ENCODE peak calls at places on chromosomes 4 and X, in ten cellular contexts. A is tibial artery, Z is neuronal stem cell, Y is heart left ventricle, S is psoas muscle, D is dorsolateral prefrontal cortex, J is transverse colon, N is breast epithelium, X is HCT116, H is A673. O is an unnamed sample.

GRCh38 chrX:134692990-134693389 is 34.7 kb upstream of the PLAC1 start:
- DNase-seq in A (no peak), Z (no peak), Y (no peak), S (no peak), D (no peak), J (no peak), N (no peak), X (no peak), H (no peak), O (no peak)

GRCh38 chr4:168550071-168550766 is 53.4 kb downstream of the PALLD start:
- DNase-seq in A (no peak), Z (no peak), Y (no peak), S (no peak), D (no peak), J (no peak), N (no peak), X (no peak), H (peak), O (no peak)

GRCh38 chrX:86133761-86134160 is 14.5 kb upstream of the DACH2 start:
- DNase-seq in A (no peak), Z (no peak), Y (no peak), S (no peak), D (no peak), J (no peak), N (no peak), X (no peak), H (peak), O (peak)

GRCh38 chrX:17842769-17843525 is 18.2 kb downstream of the RAI2 start:
- DNase-seq in A (no peak), Z (no peak), Y (no peak), S (no peak), D (no peak), J (no peak), N (no peak), X (no peak), H (no peak), O (no peak)

GRCh38 chr4:127586922-127587571 is 45.7 kb upstream of the INTU start:
- DNase-seq in A (no peak), Z (no peak), Y (no peak), S (no peak), D (no peak), J (no peak), N (no peak), X (peak), H (peak), O (peak)

GRCh38 chr4:93764647-93765246 is 63.8 kb upstream of the ATOH1 start:
- DNase-seq in A (no peak), Z (peak), Y (no peak), S (no peak), D (no peak), J (no peak), N (no peak), X (peak), H (peak), O (peak)

GRCh38 chrX:129654652-129655546 is at the start of gene APLN:
- DNase-seq in A (peak), Z (peak), Y (peak), S (peak), D (peak), J (no peak), N (no peak), X (no peak), H (peak), O (peak)

GRCh38 chrX:140510895-140511295 is 6.0 kb upstream of the SOX3 start:
- DNase-seq in A (no peak), Z (no peak), Y (no peak), S (no peak), D (no peak), J (no peak), N (no peak), X (no peak), H (no peak), O (no peak)

GRCh38 chr4:136741468-136741867 is 790.8 kb downstream of the PCDH18 start:
- DNase-seq in A (no peak), Z (no peak), Y (no peak), S (no peak), D (no peak), J (no peak), N (no peak), X (no peak), H (no peak), O (no peak)

GRCh38 chr4:32864713-32865351 is 2144.7 kb downstream of the PCDH7 start:
- DNase-seq in A (no peak), Z (no peak), Y (no peak), S (no peak), D (no peak), J (no peak), N (no peak), X (no peak), H (no peak), O (no peak)

GRCh38 chrX:15781964-15782711 is 8.1 kb upstream of the ZRSR2 start:
- DNase-seq in A (no peak), Z (no peak), Y (no peak), S (no peak), D (no peak), J (peak), N (no peak), X (no peak), H (no peak), O (no peak)

GRCh38 chr4:38753021-38753806 is 29.6 kb downstream of the TLR10 start:
- DNase-seq in A (peak), Z (peak), Y (peak), S (peak), D (no peak), J (peak), N (peak), X (peak), H (peak), O (peak)

GRCh38 chr4:22712541-22712940 is 19.8 kb downstream of the GBA3 start:
- DNase-seq in A (no peak), Z (no peak), Y (no peak), S (no peak), D (no peak), J (no peak), N (no peak), X (no peak), H (no peak), O (no peak)

GRCh38 chr4:116599859-116600258 is 485.5 kb downstream of the TRAM1L1 start:
- DNase-seq in A (no peak), Z (no peak), Y (no peak), S (peak), D (no peak), J (no peak), N (no peak), X (no peak), H (peak), O (no peak)

GRCh38 chrX:24025741-24026402 is 1.1 kb downstream of the KLHL15 start:
- DNase-seq in A (peak), Z (no peak), Y (no peak), S (no peak), D (no peak), J (no peak), N (peak), X (peak), H (no peak), O (peak)

GRCh38 chrX:57772637-57773036 is 92.6 kb upstream of the NLRP2B start:
- DNase-seq in A (no peak), Z (no peak), Y (no peak), S (no peak), D (no peak), J (no peak), N (no peak), X (no peak), H (peak), O (no peak)

GRCh38 chr4:107831140-107831539 is 6.4 kb downstream of the SGMS2 start:
- DNase-seq in A (no peak), Z (no peak), Y (no peak), S (no peak), D (no peak), J (no peak), N (no peak), X (no peak), H (no peak), O (no peak)

GRCh38 chr4:5780831-5781480 is 70.0 kb downstream of the EVC start:
- DNase-seq in A (no peak), Z (no peak), Y (no peak), S (no peak), D (no peak), J (no peak), N (no peak), X (no peak), H (no peak), O (peak)

GRCh38 chr4:1154523-1155182 is 17.7 kb downstream of the SPON2 start:
- DNase-seq in A (peak), Z (no peak), Y (no peak), S (no peak), D (no peak), J (peak), N (no peak), X (no peak), H (no peak), O (no peak)

GRCh38 chr4:38819569-38819968 is 15.0 kb upstream of the TLR1 start:
- DNase-seq in A (no peak), Z (no peak), Y (no peak), S (no peak), D (no peak), J (no peak), N (no peak), X (no peak), H (no peak), O (no peak)

GRCh38 chrX:136528645-136529315 is 3.2 kb upstream of the VGLL1 start:
- DNase-seq in A (no peak), Z (no peak), Y (no peak), S (no peak), D (no peak), J (no peak), N (no peak), X (no peak), H (peak), O (peak)

DNA sequence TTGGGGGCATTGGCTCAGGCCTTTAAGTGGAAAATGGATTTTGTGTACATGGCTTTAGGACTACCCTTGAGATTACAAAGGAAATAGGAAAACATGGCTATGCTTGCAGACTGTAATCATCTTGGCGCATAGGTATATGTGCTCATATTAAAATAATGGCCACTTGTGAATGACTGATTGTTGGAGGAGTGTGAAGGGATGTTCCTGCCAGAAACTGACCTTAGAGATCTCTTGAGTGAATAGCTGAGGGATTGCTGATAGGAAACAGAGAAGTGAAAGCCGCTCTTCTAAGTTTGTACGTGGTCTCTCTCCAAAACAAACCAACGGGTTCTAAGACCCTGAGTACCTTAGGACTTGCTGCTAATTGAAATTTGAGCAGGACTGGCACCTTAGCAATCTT is 186.0 kb downstream of the MGST2 start:
- DNase-seq in A (no peak), Z (no peak), Y (no peak), S (no peak), D (no peak), J (no peak), N (no peak), X (no peak), H (no peak), O (no peak)
- H3K27ac ChIP-seq in A (no peak), Z (no peak), Y (no peak), S (no peak), D (no peak), J (no peak), N (no peak), X (no peak), H (no peak), O (no peak)

GRCh38 chr4:98744372-98745150 is 86.2 kb upstream of the TSPAN5 start:
- DNase-seq in A (no peak), Z (no peak), Y (no peak), S (no peak), D (no peak), J (no peak), N (no peak), X (no peak), H (peak), O (no peak)

GRCh38 chr4:98746936-98747658 is 88.7 kb upstream of the TSPAN5 start:
- DNase-seq in A (no peak), Z (no peak), Y (no peak), S (no peak), D (no peak), J (no peak), N (no peak), X (no peak), H (no peak), O (no peak)

GRCh38 chr4:98746530-98746929 is 88.1 kb upstream of the TSPAN5 start:
- DNase-seq in A (no peak), Z (no peak), Y (no peak), S (no peak), D (no peak), J (peak), N (no peak), X (no peak), H (peak), O (no peak)

GRCh38 chr4:98747659-98748091 is 89.3 kb upstream of the TSPAN5 start:
- DNase-seq in A (no peak), Z (peak), Y (no peak), S (no peak), D (no peak), J (peak), N (no peak), X (peak), H (peak), O (peak)

DNA sequence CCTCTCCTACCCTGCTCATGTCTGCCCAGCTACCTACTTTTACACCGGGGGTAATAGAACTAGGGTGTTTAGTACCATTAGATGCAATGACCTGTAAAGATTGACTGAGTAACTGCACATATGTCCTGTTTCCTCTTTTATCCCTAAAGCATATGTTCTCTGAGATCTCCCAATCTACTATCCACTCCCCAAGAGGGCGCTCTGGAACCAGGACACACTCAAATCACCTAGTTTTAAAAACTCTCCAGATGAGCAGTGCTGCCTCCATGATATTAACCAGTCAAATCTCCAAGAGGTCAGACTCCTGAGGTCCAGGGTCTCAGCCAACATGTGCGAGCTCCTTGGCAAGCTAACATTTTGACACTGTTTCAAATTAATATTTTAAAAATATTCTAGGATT is 87.0 kb upstream of the TSPAN5 start:
- DNase-seq in A (no peak), Z (no peak), Y (no peak), S (no peak), D (no peak), J (peak), N (no peak), X (no peak), H (peak), O (no peak)
- H3K27ac ChIP-seq in A (no peak), Z (no peak), Y (no peak), S (no peak), D (no peak), J (no peak), N (no peak), X (no peak), H (no peak), O (no peak)

GRCh38 chrX:10797493-10797892 is 177.1 kb upstream of the MID1 start:
- DNase-seq in A (no peak), Z (no peak), Y (no peak), S (no peak), D (no peak), J (no peak), N (no peak), X (no peak), H (no peak), O (peak)
- H3K27ac ChIP-seq in A (no peak), Z (no peak), Y (no peak), S (no peak), D (no peak), J (no peak), N (no peak), X (no peak), H (no peak), O (peak)

GRCh38 chr4:40182041-40182440 is 14.8 kb upstream of the RHOH start:
- DNase-seq in A (no peak), Z (no peak), Y (no peak), S (no peak), D (no peak), J (no peak), N (no peak), X (no peak), H (no peak), O (no peak)
- H3K27ac ChIP-seq in A (no peak), Z (no peak), Y (no peak), S (no peak), D (no peak), J (no peak), N (no peak), X (no peak), H (peak), O (no peak)

GRCh38 chr4:139889194-139889762 is 223.7 kb downstream of the MGST2 start:
- DNase-seq in A (no peak), Z (no peak), Y (no peak), S (no peak), D (no peak), J (no peak), N (no peak), X (no peak), H (no peak), O (no peak)

GRCh38 chr4:139889901-139890300 is 224.3 kb downstream of the MGST2 start:
- DNase-seq in A (no peak), Z (no peak), Y (no peak), S (no peak), D (no peak), J (no peak), N (no peak), X (no peak), H (no peak), O (no peak)

GRCh38 chr4:139890810-139891209 is 225.2 kb downstream of the MGST2 start:
- DNase-seq in A (no peak), Z (no peak), Y (no peak), S (no peak), D (no peak), J (no peak), N (no peak), X (no peak), H (no peak), O (no peak)

GRCh38 chr4:139896242-139896752 is 230.7 kb downstream of the MGST2 start:
- DNase-seq in A (no peak), Z (no peak), Y (no peak), S (no peak), D (no peak), J (no peak), N (no peak), X (no peak), H (no peak), O (no peak)

DNA sequence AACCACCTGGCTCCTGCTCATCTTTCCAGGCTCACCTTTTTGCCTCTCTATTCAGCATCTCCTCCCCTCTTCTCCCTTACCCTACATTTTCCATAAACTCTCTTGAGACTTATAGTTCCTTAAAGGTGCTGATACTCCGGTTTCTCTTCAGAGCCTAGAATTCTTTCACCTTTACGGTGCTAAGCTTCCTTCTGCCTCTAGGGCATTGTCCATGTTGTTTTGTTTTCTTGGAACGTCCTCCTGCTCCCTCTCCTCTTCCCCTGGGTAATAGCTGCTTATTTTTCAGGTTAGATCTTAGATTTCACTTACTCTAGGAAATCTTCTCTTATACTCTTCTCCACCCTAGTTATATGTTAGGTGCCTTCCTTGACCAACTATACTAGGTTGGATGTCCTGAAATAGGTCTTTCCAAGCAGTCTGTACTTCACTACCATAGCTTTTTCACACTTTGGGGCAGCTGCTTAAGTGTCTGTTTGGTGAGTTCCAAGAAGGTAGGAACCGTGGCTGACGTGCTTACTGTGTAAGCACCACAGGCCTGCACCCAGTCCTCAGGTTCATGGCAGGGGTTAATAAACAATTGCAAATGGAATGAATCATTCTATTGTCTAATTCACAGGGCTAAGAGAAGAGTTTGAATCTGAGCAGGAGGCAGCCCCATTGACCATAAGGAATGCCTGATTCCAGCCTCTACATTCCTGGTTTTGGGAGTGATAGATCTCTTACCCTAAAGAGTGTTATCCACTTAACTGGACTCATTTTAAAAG is 227.5 kb downstream of the MGST2 start:
- DNase-seq in A (no peak), Z (no peak), Y (no peak), S (no peak), D (no peak), J (no peak), N (no peak), X (no peak), H (no peak), O (no peak)
- H3K27ac ChIP-seq in A (no peak), Z (no peak), Y (no peak), S (no peak), D (no peak), J (no peak), N (no peak), X (no peak), H (no peak), O (no peak)

GRCh38 chrX:42710452-42710851 is 67.5 kb downstream of the PPP1R2C start:
- DNase-seq in A (no peak), Z (no peak), Y (no peak), S (no peak), D (no peak), J (no peak), N (no peak), X (no peak), H (no peak), O (no peak)

GRCh38 chrX:42715689-42716022 is 62.3 kb downstream of the PPP1R2C start:
- DNase-seq in A (no peak), Z (peak), Y (no peak), S (no peak), D (no peak), J (no peak), N (no peak), X (no peak), H (no peak), O (no peak)

GRCh38 chrX:42720209-42720608 is 57.8 kb downstream of the PPP1R2C start:
- DNase-seq in A (no peak), Z (no peak), Y (no peak), S (no peak), D (no peak), J (no peak), N (no peak), X (no peak), H (no peak), O (no peak)

GRCh38 chrX:42714981-42715688 is 62.8 kb downstream of the PPP1R2C start:
- DNase-seq in A (peak), Z (peak), Y (peak), S (no peak), D (peak), J (peak), N (peak), X (no peak), H (peak), O (peak)
- H3K27ac ChIP-seq in A (peak), Z (no peak), Y (no peak), S (no peak), D (peak), J (no peak), N (no peak), X (no peak), H (no peak), O (no peak)

DNA sequence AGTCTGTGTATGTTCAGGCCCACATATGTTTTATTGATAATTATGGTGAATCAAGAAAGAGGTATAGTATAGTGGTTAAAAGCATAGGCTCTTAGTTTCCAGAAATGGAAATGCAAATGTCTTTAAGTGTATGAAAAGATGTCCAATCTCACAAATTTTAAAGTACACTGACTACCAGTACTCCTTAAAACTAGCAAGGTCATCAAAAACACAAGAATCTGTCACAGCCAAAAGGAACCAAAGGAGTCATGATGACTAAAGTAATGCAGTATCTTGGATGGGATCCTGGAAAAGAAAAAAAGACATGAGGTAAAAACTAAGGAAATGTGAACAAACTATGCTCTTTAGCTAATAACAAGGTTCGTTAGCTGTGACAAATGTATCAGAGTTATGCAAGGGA is 659 bp upstream of the RBM41 start:
- DNase-seq in A (no peak), Z (no peak), Y (no peak), S (no peak), D (no peak), J (no peak), N (no peak), X (no peak), H (no peak), O (no peak)
- H3K27ac ChIP-seq in A (peak), Z (no peak), Y (peak), S (no peak), D (no peak), J (peak), N (no peak), X (no peak), H (no peak), O (peak)

GRCh38 chr4:73916172-73916925 is 47.2 kb downstream of the CXCL1 start:
- DNase-seq in A (no peak), Z (no peak), Y (no peak), S (no peak), D (no peak), J (no peak), N (no peak), X (no peak), H (no peak), O (no peak)
- H3K27ac ChIP-seq in A (no peak), Z (no peak), Y (no peak), S (no peak), D (no peak), J (no peak), N (no peak), X (no peak), H (no peak), O (no peak)